ENCODE peak calls at places on chromosomes 6 and 20, in six cellular contexts. I, L, C, M, X and Z are unnamed samples.

GRCh38 chr6:30844118-30844535 is 40.2 kb upstream of the DDR1 start:
- DNase-seq in I (no peak), L (peak), C (no peak), M (no peak), X (no peak), Z (peak)

GRCh38 chr6:46356543-46356942 is 134.7 kb downstream of the RCAN2 start:
- DNase-seq in I (no peak), L (no peak), C (no peak), M (no peak), X (no peak), Z (no peak)

GRCh38 chr6:169194737-169195136 is 58.9 kb downstream of the THBS2 start:
- DNase-seq in I (no peak), L (no peak), C (no peak), M (no peak), X (no peak), Z (no peak)

GRCh38 chr6:29529956-29530355 is 29.6 kb downstream of the UBD start:
- DNase-seq in I (no peak), L (no peak), C (no peak), M (no peak), X (no peak), Z (no peak)

GRCh38 chr6:14456941-14457340 is 339.4 kb downstream of the CD83 start:
- DNase-seq in I (no peak), L (no peak), C (no peak), M (no peak), X (no peak), Z (no peak)

GRCh38 chr6:20211941-20212391 is 303 bp downstream of the MBOAT1 start:
- DNase-seq in I (peak), L (no peak), C (no peak), M (peak), X (no peak), Z (peak)

GRCh38 chr20:50724851-50725721 is 6.3 kb upstream of the PARD6B start:
- DNase-seq in I (no peak), L (peak), C (peak), M (peak), X (peak), Z (peak)

GRCh38 chr6:159790947-159791598 is 806 bp downstream of the MRPL18 start:
- DNase-seq in I (no peak), L (no peak), C (no peak), M (no peak), X (no peak), Z (no peak)

GRCh38 chr6:118080547-118080946 is 173.5 kb downstream of the SLC35F1 start:
- DNase-seq in I (no peak), L (no peak), C (no peak), M (no peak), X (no peak), Z (no peak)

GRCh38 chr20:45432294-45432693 is 16.4 kb downstream of the PIGT start:
- DNase-seq in I (no peak), L (no peak), C (no peak), M (no peak), X (no peak), Z (no peak)

GRCh38 chr20:6418732-6419131 is 295.9 kb upstream of the FERMT1 start:
- DNase-seq in I (no peak), L (no peak), C (no peak), M (no peak), X (no peak), Z (no peak)

GRCh38 chr6:144559865-144560603 is 274.9 kb downstream of the UTRN start:
- DNase-seq in I (peak), L (peak), C (no peak), M (no peak), X (peak), Z (peak)

GRCh38 chr20:26208296-26209091 is 511.8 kb upstream of the ZNF337 start:
- DNase-seq in I (no peak), L (no peak), C (no peak), M (peak), X (no peak), Z (peak)

GRCh38 chr20:45456632-45457031 is 12.9 kb upstream of the WFDC2 start:
- DNase-seq in I (no peak), L (no peak), C (no peak), M (no peak), X (no peak), Z (no peak)

GRCh38 chr6:47781732-47782131 is at the start of gene OPN5:
- DNase-seq in I (no peak), L (no peak), C (no peak), M (no peak), X (no peak), Z (no peak)

GRCh38 chr6:56751604-56752003 is 108.9 kb upstream of the DST start:
- DNase-seq in I (no peak), L (no peak), C (no peak), M (no peak), X (no peak), Z (no peak)

GRCh38 chr6:131858765-131859490 is 51.1 kb downstream of the ENPP1 start:
- DNase-seq in I (no peak), L (peak), C (no peak), M (no peak), X (peak), Z (peak)